ENCODE peak calls at places on chromosomes 5 and 9, in seven cellular contexts. B, Q, L, Z, E, D and C are unnamed samples.

GRCh38 chr5:39409036-39409435 is 15.7 kb downstream of the DAB2 start:
- DNase-seq in D (no peak), Q (no peak), L (no peak), B (no peak), Z (no peak), E (no peak), C (no peak)

GRCh38 chr5:73306078-73306719 is 133.2 kb downstream of the TMEM174 start:
- DNase-seq in Z (no peak), L (no peak), Q (no peak), D (no peak), E (no peak), B (no peak), C (no peak)

GRCh38 chr9:115880221-115880620 is 273.4 kb upstream of the PAPPA start:
- DNase-seq in Q (no peak), D (no peak), B (no peak), L (no peak), E (no peak), Z (no peak), C (no peak)

GRCh38 chr5:55096860-55097259 is 5.6 kb upstream of the GZMA start:
- DNase-seq in E (no peak), Z (no peak), D (no peak), B (no peak), Q (no peak), L (no peak), C (peak)

GRCh38 chr5:96318569-96319100 is 114.4 kb downstream of the PCSK1 start:
- DNase-seq in E (no peak), Z (no peak), B (no peak), Q (no peak), L (no peak), D (no peak), C (peak)

GRCh38 chr9:107094370-107094769 is 188.7 kb upstream of the RAD23B start:
- DNase-seq in L (no peak), D (no peak), B (no peak), Z (no peak), Q (no peak), E (no peak), C (no peak)

GRCh38 chr5:38473008-38473407 is 83.4 kb downstream of the LIFR start:
- DNase-seq in L (peak), Z (peak), D (peak), B (peak), E (no peak), Q (no peak), C (no peak)

GRCh38 chr9:445033-445432 is 230.4 kb downstream of the DOCK8 start:
- DNase-seq in Z (no peak), E (no peak), D (no peak), Q (no peak), L (no peak), B (peak), C (peak)

GRCh38 chr5:178287791-178288105 is 55.1 kb upstream of the PHYKPL start:
- DNase-seq in B (peak), L (no peak), Z (no peak), D (no peak), E (no peak), Q (no peak), C (no peak)

GRCh38 chr9:37678789-37679273 is 28.1 kb downstream of the FRMPD1 start:
- DNase-seq in B (peak), Z (no peak), Q (peak), E (no peak), L (no peak), D (no peak), C (no peak)

GRCh38 chr9:5799314-5799713 is 33.6 kb downstream of the ERMP1 start:
- DNase-seq in E (no peak), Z (peak), Q (peak), D (no peak), B (no peak), L (no peak), C (peak)

GRCh38 chr5:149656576-149657182 is 73.4 kb upstream of the PPARGC1B start:
- DNase-seq in B (peak), Z (peak), E (no peak), D (peak), Q (peak), L (peak), C (peak)

GRCh38 chr9:130240410-130241197 is 25.0 kb upstream of the HMCN2 start:
- DNase-seq in B (no peak), D (peak), L (peak), Q (peak), E (peak), Z (peak), C (peak)